ENCODE peak calls at places on chromosomes 16 and 17, in four cellular contexts. One of them, this sample, is unnamed.

GRCh38 chr16:346587-346986 is 5.9 kb downstream of the AXIN1 start:
- DNase-seq in BE2C: no peak
- DNase-seq in tibial artery: no peak
- DNase-seq in heart left ventricle: no peak
- DNase-seq in this sample: peak; percentile 84

GRCh38 chr16:19338335-19338734 is 52.8 kb downstream of the CLEC19A start:
- DNase-seq in BE2C: peak; percentile 16
- DNase-seq in tibial artery: no peak
- DNase-seq in heart left ventricle: no peak
- DNase-seq in this sample: no peak

GRCh38 chr17:41483991-41484826 is 3.3 kb upstream of the KRT35 start:
- DNase-seq in BE2C: no peak
- DNase-seq in tibial artery: no peak
- DNase-seq in heart left ventricle: no peak
- DNase-seq in this sample: no peak

GRCh38 chr17:78176548-78177025 is 8.2 kb downstream of the SYNGR2 start:
- DNase-seq in BE2C: peak; percentile 81
- DNase-seq in tibial artery: peak; percentile 56
- DNase-seq in heart left ventricle: peak; percentile 76
- DNase-seq in this sample: no peak

GRCh38 chr16:55048745-55049144 is 118.1 kb downstream of the IRX5 start:
- DNase-seq in BE2C: no peak
- DNase-seq in tibial artery: no peak
- DNase-seq in heart left ventricle: no peak
- DNase-seq in this sample: no peak

GRCh38 chr16:88331989-88332920 is 50.5 kb upstream of the ZNF469 start:
- DNase-seq in BE2C: no peak
- DNase-seq in tibial artery: peak; percentile 89
- DNase-seq in heart left ventricle: no peak
- DNase-seq in this sample: peak; percentile 97

GRCh38 chr16:11072420-11073153 is 128.2 kb downstream of the CLEC16A start:
- DNase-seq in BE2C: no peak
- DNase-seq in tibial artery: no peak
- DNase-seq in heart left ventricle: no peak
- DNase-seq in this sample: no peak

GRCh38 chr16:9219811-9220210 is 128.4 kb downstream of the HAPSTR1 start:
- DNase-seq in BE2C: no peak
- DNase-seq in tibial artery: no peak
- DNase-seq in heart left ventricle: no peak
- DNase-seq in this sample: no peak

GRCh38 chr17:29619251-29619650 is 3.5 kb downstream of the CORO6 start:
- DNase-seq in BE2C: no peak
- DNase-seq in tibial artery: peak; percentile 24
- DNase-seq in heart left ventricle: peak; percentile 84
- DNase-seq in this sample: no peak

GRCh38 chr16:88315543-88316105 is 67.1 kb upstream of the ZNF469 start:
- DNase-seq in BE2C: peak; percentile 67
- DNase-seq in tibial artery: no peak
- DNase-seq in heart left ventricle: peak; percentile 65
- DNase-seq in this sample: peak; percentile 89

GRCh38 chr16:11225677-11226549 is 30.1 kb downstream of the SOCS1 start:
- DNase-seq in BE2C: no peak
- DNase-seq in tibial artery: no peak
- DNase-seq in heart left ventricle: no peak
- DNase-seq in this sample: no peak

GRCh38 chr17:72402727-72403210 is 281.9 kb downstream of the SOX9 start:
- DNase-seq in BE2C: no peak
- DNase-seq in tibial artery: no peak
- DNase-seq in heart left ventricle: no peak
- DNase-seq in this sample: no peak

GRCh38 chr17:75238684-75239191 is 22.7 kb downstream of the GGA3 start:
- DNase-seq in BE2C: peak; percentile 76
- DNase-seq in tibial artery: no peak
- DNase-seq in heart left ventricle: peak; percentile 48
- DNase-seq in this sample: no peak

GRCh38 chr17:40727447-40728231 is 24.1 kb upstream of the KRT24 start:
- DNase-seq in BE2C: no peak
- DNase-seq in tibial artery: no peak
- DNase-seq in heart left ventricle: no peak
- DNase-seq in this sample: no peak

GRCh38 chr16:9322735-9323134 is 231.3 kb downstream of the HAPSTR1 start:
- DNase-seq in BE2C: no peak
- DNase-seq in tibial artery: no peak
- DNase-seq in heart left ventricle: no peak
- DNase-seq in this sample: no peak

GRCh38 chr16:84270531-84270930 is 24.1 kb upstream of the WFDC1 start:
- DNase-seq in BE2C: no peak
- DNase-seq in tibial artery: no peak
- DNase-seq in heart left ventricle: no peak
- DNase-seq in this sample: no peak

GRCh38 chr17:67891481-67892119 is 66.3 kb downstream of the BPTF start:
- DNase-seq in BE2C: peak; percentile 67
- DNase-seq in tibial artery: no peak
- DNase-seq in heart left ventricle: no peak
- DNase-seq in this sample: no peak

DNA sequence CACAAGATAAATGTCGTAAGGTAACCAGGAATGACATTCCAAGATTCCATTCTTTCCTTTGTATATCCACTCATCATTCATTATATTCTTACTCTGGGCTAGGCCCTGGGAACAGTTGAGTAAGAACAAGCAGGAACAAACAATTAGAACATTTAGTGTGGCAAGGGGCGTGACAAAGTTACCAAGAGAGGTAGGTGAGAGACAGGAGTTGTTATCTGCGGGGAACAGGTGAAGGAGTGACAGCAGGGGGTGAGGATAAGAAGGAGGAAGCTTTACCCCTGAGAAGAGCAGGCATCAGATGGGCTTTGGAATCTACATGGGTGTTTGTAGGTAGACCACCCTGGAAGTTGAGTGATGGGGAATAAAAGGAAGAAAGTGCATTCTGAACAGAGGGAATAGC is 568.9 kb downstream of the WWOX start:
- DNase-seq in BE2C: no peak
- DNase-seq in tibial artery: no peak
- DNase-seq in heart left ventricle: no peak
- DNase-seq in this sample: no peak
- H3K9me3 ChIP-seq in BE2C: peaks cover 2% of the 10 kb centered on the region
- H3K9me3 ChIP-seq in tibial artery: no peaks in the 10 kb centered on the region
- H3K9me3 ChIP-seq in heart left ventricle: no peaks in the 10 kb centered on the region
- H3K9me3 ChIP-seq in this sample: no peaks in the 10 kb centered on the region

DNA sequence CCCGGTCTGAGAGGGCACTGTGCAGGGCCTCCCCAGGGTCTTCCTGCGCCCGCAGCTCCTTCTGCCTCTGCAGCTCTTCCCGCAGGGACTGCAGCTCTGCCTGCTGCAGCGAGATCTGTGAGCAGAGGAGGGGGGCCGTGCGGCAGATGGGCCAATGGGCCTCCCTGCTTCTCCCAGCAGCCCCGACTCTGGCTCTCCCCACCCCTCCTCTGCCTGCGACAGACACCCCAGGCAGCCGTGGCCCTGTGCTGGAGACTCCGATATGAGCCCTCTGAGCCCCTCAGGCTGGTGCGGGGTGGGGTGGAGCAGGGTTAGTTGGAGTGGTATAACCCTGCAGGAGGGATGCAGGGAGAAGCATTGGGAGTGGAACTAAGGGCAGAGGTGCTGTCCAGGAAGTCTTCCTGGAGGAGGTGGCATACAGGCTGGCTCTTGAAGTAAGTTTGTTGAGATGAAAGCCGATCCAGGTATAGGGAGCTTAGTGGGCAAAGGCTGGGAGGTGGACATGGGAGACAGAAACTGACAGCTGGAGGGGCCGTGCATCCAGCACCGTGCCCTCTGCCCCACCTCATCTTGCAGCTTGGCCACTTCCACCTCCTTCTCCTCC is 5.0 kb downstream of the THOC6 start:
- DNase-seq in BE2C: no peak
- DNase-seq in tibial artery: no peak
- DNase-seq in heart left ventricle: no peak
- DNase-seq in this sample: no peak
- H3K9me3 ChIP-seq in BE2C: no peaks in the 10 kb centered on the region
- H3K9me3 ChIP-seq in tibial artery: no peaks in the 10 kb centered on the region
- H3K9me3 ChIP-seq in heart left ventricle: no peaks in the 10 kb centered on the region
- H3K9me3 ChIP-seq in this sample: no peaks in the 10 kb centered on the region

GRCh38 chr16:35255816-35256215 is 1796.4 kb downstream of the TP53TG3F start:
- DNase-seq in BE2C: no peak
- DNase-seq in tibial artery: no peak
- DNase-seq in heart left ventricle: no peak
- DNase-seq in this sample: no peak
- H3K9me3 ChIP-seq in BE2C: no peaks in the 10 kb centered on the region
- H3K9me3 ChIP-seq in tibial artery: peaks cover 7% of the 10 kb centered on the region
- H3K9me3 ChIP-seq in heart left ventricle: peaks cover 13% of the 10 kb centered on the region
- H3K9me3 ChIP-seq in this sample: peaks cover 9% of the 10 kb centered on the region

GRCh38 chr17:59534583-59534982 is 30.8 kb upstream of the DHX40 start:
- DNase-seq in BE2C: no peak
- DNase-seq in tibial artery: no peak
- DNase-seq in heart left ventricle: no peak
- DNase-seq in this sample: no peak
- H3K9me3 ChIP-seq in BE2C: no peaks in the 10 kb centered on the region
- H3K9me3 ChIP-seq in tibial artery: no peaks in the 10 kb centered on the region
- H3K9me3 ChIP-seq in heart left ventricle: no peaks in the 10 kb centered on the region
- H3K9me3 ChIP-seq in this sample: no peaks in the 10 kb centered on the region